ENCODE peak calls at places on chromosomes 6 and 20, in seven cellular contexts. A, B, Q, T, U, V and Z are unnamed samples.
A peak's percentile ranks its signal among the peaks of the same experiment; 100 is the strongest.

GRCh38 chr6:42984924-42985475 is 630 bp downstream of the PPP2R5D start:
- DNase-seq in U (no peak), Q (no peak), T (no peak), A (no peak), B (no peak), V (no peak), Z (no peak)

GRCh38 chr6:56247654-56248122 is 308 bp upstream of the COL21A1 start:
- DNase-seq in U (no peak), A (no peak), T (no peak), V (no peak), B (no peak), Q (no peak), Z (no peak)

GRCh38 chr20:33092361-33092760 is 12.9 kb downstream of the BPIFB4 start:
- DNase-seq in B (no peak), A (no peak), V (no peak), Q (no peak), T (no peak), U (no peak), Z (no peak)

GRCh38 chr6:151948007-151948745 is 140.7 kb downstream of the ESR1 start:
- DNase-seq in A (no peak), Q (no peak), T (no peak), V (no peak), B (no peak), U (no peak), Z (no peak)

GRCh38 chr6:24581084-24581669 is 64.8 kb downstream of the KIAA0319 start:
- DNase-seq in V (peak; percentile 62), Q (peak; percentile 57), A (peak; percentile 46), T (peak; percentile 71), B (peak; percentile 73), U (peak; percentile 58), Z (peak; percentile 56)

GRCh38 chr6:15620616-15621015 is 42.2 kb downstream of the DTNBP1 start:
- DNase-seq in U (no peak), Q (no peak), B (no peak), V (no peak), A (no peak), T (no peak), Z (no peak)

GRCh38 chr6:6891074-6891754 is 216.5 kb upstream of the RREB1 start:
- DNase-seq in Q (no peak), B (no peak), A (no peak), U (no peak), T (no peak), V (no peak), Z (no peak)

GRCh38 chr20:58218665-58219341 is 9.7 kb downstream of the ANKRD60 start:
- DNase-seq in U (no peak), V (no peak), A (no peak), B (no peak), T (peak; percentile 57), Q (no peak), Z (no peak)

GRCh38 chr6:72940265-72940664 is 285.0 kb downstream of the KHDC1L start:
- DNase-seq in B (no peak), U (no peak), Q (no peak), T (no peak), A (no peak), V (no peak), Z (no peak)

GRCh38 chr6:158709809-158710208 is 60.0 kb downstream of the SYTL3 start:
- DNase-seq in Q (no peak), B (no peak), A (no peak), V (no peak), U (no peak), T (no peak), Z (no peak)

GRCh38 chr20:61974357-61974665 is 91.4 kb downstream of the TAF4 start:
- DNase-seq in Q (no peak), V (no peak), T (peak; percentile 47), B (no peak), U (no peak), A (no peak), Z (no peak)

GRCh38 chr6:19849736-19850135 is 12.6 kb downstream of the ID4 start:
- DNase-seq in B (no peak), T (no peak), V (no peak), Q (no peak), A (no peak), U (no peak), Z (no peak)

GRCh38 chr20:57089701-57090144 is 176.7 kb downstream of the BMP7 start:
- DNase-seq in U (peak; percentile 31), Q (peak; percentile 59), A (no peak), V (peak; percentile 83), B (peak; percentile 32), T (no peak), Z (peak; percentile 16)